ENCODE peak calls at places on chromosomes 1 and 21, in six cellular contexts. P is AG10803, W is right lobe of liver, J is stomach, S is pancreas, I is BE2C. Q is an unnamed sample.

GRCh38 chr1:40825430-40825778 is 36.8 kb downstream of the CITED4 start:
- DNase-seq in P (no peak), W (no peak), J (no peak), S (no peak), I (no peak), Q (no peak)

GRCh38 chr1:59146651-59147358 is 150.1 kb upstream of the FGGY start:
- DNase-seq in P (peak; percentile 63), W (peak; percentile 51), J (peak; percentile 52), S (peak; percentile 62), I (no peak), Q (no peak)

GRCh38 chr1:201304126-201304525 is 20.8 kb downstream of the PKP1 start:
- DNase-seq in P (no peak), W (no peak), J (no peak), S (no peak), I (no peak), Q (no peak)

GRCh38 chr1:185971688-185972087 is 237.5 kb downstream of the HMCN1 start:
- DNase-seq in P (peak; percentile 90), W (no peak), J (no peak), S (no peak), I (no peak), Q (no peak)

GRCh38 chr21:15730484-15731242 is 881 bp downstream of the USP25 start:
- DNase-seq in P (no peak), W (peak; percentile 62), J (no peak), S (peak; percentile 31), I (no peak), Q (no peak)

GRCh38 chr1:54980046-54980527 is 341 bp upstream of the TMEM61 start:
- DNase-seq in P (no peak), W (peak; percentile 19), J (no peak), S (no peak), I (no peak), Q (no peak)

GRCh38 chr1:164846731-164847691 is 288.0 kb downstream of the PBX1 start:
- DNase-seq in P (no peak), W (no peak), J (no peak), S (no peak), I (no peak), Q (no peak)

GRCh38 chr21:33937931-33938339 is 22.3 kb upstream of the ATP5PO start:
- DNase-seq in P (no peak), W (no peak), J (no peak), S (no peak), I (no peak), Q (no peak)

GRCh38 chr1:185984113-185984836 is 250.1 kb downstream of the HMCN1 start:
- DNase-seq in P (peak; percentile 43), W (no peak), J (no peak), S (no peak), I (no peak), Q (no peak)

GRCh38 chr1:210332719-210333398 is 4.2 kb downstream of the HHAT start:
- DNase-seq in P (no peak), W (no peak), J (no peak), S (no peak), I (no peak), Q (no peak)

GRCh38 chr1:114359791-114360190 is 151.2 kb downstream of the TRIM33 start:
- DNase-seq in P (no peak), W (no peak), J (no peak), S (no peak), I (no peak), Q (no peak)

DNA sequence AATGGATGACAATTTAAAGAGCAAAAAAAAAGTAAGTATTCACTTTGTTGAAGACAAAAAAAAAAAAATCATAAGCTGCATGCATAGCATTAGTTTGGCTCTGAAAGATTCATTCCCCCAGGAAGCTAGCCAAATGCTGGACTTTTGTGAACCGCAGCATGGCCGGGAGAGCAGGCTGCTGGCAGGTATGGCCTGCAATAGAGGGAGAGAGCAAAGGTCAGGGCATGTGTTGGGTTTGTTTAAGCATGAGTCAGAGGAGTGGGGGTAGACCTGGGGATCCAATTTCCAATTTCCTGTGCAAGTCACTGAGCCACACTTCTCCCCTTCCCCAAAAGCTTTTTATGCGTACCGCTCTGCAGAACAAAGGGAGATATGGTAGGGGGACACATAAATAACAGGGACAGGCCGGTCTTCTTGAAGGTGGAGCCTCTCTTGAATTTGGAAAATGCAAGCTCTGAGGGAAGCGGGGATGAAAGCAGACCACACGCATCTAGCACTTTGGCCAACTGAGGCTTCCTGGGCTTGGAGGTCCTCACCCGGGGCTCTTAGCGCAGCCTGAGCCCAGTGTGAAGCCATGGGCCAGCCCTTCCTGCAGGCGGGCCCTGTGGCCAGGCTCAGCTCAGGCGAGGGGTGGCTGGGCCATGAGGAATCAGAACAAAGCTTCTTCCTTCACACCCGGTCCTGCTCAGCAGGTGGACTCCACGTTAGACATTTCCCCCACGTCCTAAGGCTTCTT is 171.1 kb downstream of the TOMM20 start:
- DNase-seq in P (peak; percentile 77), W (peak; percentile 94), J (peak; percentile 79), S (peak; percentile 87), I (no peak), Q (peak; percentile 70)
- H3K4me3 ChIP-seq in P (no peak overlapping the region), W (no peak overlapping the region), J (no peak overlapping the region), S (no peak overlapping the region), I (no peak overlapping the region), Q (no peak overlapping the region)

GRCh38 chr1:9825101-9826074 is 1.6 kb upstream of the CLSTN1 start:
- DNase-seq in P (peak; percentile 36), W (peak; percentile 52), J (peak; percentile 82), S (peak; percentile 92), I (peak; percentile 39), Q (peak; percentile 98)

GRCh38 chr1:9824702-9825089 is 931 bp upstream of the CLSTN1 start:
- DNase-seq in P (no peak), W (no peak), J (no peak), S (no peak), I (no peak), Q (no peak)

GRCh38 chr1:9826087-9826486 is 2.3 kb upstream of the CLSTN1 start:
- DNase-seq in P (no peak), W (no peak), J (no peak), S (no peak), I (no peak), Q (no peak)

GRCh38 chr1:9826616-9827015 is 2.9 kb upstream of the CLSTN1 start:
- DNase-seq in P (no peak), W (no peak), J (no peak), S (no peak), I (no peak), Q (no peak)

DNA sequence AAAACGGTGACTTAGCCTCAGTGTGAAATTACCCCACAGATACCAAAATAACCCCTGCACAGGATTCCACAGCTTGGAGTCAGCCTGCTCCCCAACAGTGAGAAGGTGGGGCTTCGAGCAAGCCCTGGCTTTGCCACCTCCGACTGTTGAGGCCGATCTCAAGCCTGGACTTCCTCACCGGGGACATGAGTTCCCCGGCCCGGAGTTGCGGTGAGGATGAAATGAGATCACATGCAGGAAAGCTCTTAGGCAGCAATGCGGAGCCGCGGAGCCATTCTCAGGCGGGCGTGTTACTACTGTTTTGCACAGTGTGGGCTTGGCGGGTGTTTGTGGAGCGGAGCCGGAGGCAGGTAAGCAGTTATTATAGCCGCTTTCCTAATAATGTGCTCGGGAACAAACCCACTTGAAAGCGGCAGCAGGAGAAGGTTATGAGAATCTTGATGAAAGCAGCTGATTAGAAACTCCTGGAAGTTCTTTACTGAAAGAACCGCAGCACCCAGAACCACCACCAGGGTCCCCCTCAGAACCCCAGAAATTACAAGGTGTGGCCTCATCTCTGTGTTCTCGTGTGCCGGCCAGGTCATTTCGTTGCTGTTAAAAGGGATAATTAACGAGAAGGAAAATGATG is 3.9 kb upstream of the CLSTN1 start:
- DNase-seq in P (no peak), W (no peak), J (no peak), S (no peak), I (no peak), Q (no peak)
- TF ChIP-seq CTCF in P (peak; percentile 17), W (no peak), J (no peak), S (no peak), I (no peak), Q (no peak)

GRCh38 chr1:78561856-78562255 is 58.4 kb upstream of the IFI44L start:
- DNase-seq in P (peak; percentile 35), W (no peak), J (no peak), S (no peak), I (no peak), Q (no peak)

GRCh38 chr1:78554840-78555239 is 64.1 kb downstream of the PTGFR start:
- DNase-seq in P (no peak), W (no peak), J (no peak), S (no peak), I (no peak), Q (no peak)

GRCh38 chr1:78560811-78561210 is 59.4 kb upstream of the IFI44L start:
- DNase-seq in P (peak; percentile 38), W (no peak), J (no peak), S (no peak), I (no peak), Q (no peak)

GRCh38 chr1:78565393-78565792 is 54.9 kb upstream of the IFI44L start:
- DNase-seq in P (no peak), W (no peak), J (no peak), S (no peak), I (no peak), Q (no peak)

GRCh38 chr1:78559680-78560079 is 60.6 kb upstream of the IFI44L start:
- DNase-seq in P (no peak), W (no peak), J (no peak), S (no peak), I (no peak), Q (no peak)
- H3K4me3 ChIP-seq in P (no peak overlapping the region), W (no peak overlapping the region), J (no peak overlapping the region), S (no peak overlapping the region), I (no peak overlapping the region), Q (no peak overlapping the region)

DNA sequence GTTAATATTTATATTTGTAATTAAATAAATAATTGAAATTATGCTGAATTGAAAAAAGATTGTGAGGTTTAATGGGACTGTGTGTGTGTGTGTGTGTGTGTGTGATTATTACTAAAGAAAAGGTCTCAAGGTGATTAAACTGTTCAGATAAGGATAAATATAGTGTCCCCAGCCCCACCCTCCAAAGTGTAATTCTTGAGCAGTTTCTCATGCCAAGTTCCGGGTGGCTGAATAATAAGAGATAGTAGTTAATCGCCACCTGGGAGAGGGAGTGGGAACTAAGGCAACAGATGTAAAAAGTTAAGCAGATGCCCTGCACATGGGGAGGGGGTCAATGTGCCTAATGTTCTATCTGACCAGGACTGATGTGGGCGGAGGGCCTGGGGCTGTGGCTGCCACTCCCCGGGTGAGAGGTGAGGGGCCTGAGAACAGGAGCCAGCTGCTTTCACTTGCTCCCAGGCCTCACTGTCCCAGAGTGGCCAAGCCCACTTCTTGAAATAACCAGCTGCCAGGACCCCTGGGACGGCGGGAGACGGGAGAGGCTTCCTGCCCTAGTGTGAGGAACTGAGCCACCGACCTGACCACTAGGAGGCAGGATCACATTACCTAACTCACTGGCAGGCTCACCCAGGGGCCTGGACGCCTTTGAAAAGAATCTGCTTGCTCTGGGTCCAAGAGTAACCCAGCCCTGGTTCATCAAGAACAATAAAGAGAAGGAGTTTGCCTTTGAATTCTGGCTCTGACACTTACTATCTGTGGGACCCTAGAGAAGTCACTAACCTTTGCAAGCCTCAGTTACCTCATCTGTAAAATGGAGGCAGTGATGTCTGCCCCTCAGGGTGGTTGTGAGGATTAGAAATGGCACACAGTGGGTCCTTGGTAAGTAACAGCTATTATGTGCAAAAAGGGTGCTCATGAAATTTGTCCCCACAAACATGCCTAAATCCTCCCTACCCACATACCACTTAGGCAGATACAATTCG is 179.2 kb downstream of the ATG4C start:
- DNase-seq in P (peak; percentile 36), W (no peak), J (peak; percentile 46), S (peak; percentile 23), I (peak; percentile 39), Q (peak; percentile 8)
- TF ChIP-seq CTCF in P (peak; percentile 49), W (peak; percentile 59), J (no peak), S (no peak), I (peak; percentile 54), Q (peak; percentile 84)